ENCODE peak calls at places on chromosomes 7 and 10, in seven cellular contexts. P, F, B, K, X, L and C are unnamed samples.

GRCh38 chr7:24821045-24821853 is 64.0 kb upstream of the GSDME start:
- DNase-seq in P (peak), F (no peak), B (peak), K (no peak), X (peak), L (peak), C (no peak)

GRCh38 chr7:26212921-26213718 is 11.6 kb downstream of the CBX3 start:
- DNase-seq in P (no peak), F (no peak), B (no peak), K (no peak), X (no peak), L (no peak), C (no peak)

GRCh38 chr7:20508109-20508508 is 107.4 kb upstream of the ABCB5 start:
- DNase-seq in P (no peak), F (no peak), B (no peak), K (no peak), X (no peak), L (no peak), C (no peak)

GRCh38 chr7:74401137-74401859 is 52.4 kb upstream of the GTF2IRD1 start:
- DNase-seq in P (no peak), F (peak), B (peak), K (peak), X (peak), L (peak), C (peak)

GRCh38 chr10:113993489-113993932 is 50.2 kb upstream of the ADRB1 start:
- DNase-seq in P (no peak), F (no peak), B (no peak), K (no peak), X (no peak), L (no peak), C (no peak)

GRCh38 chr10:86361134-86362128 is 5.2 kb downstream of the GRID1 start:
- DNase-seq in P (no peak), F (peak), B (no peak), K (no peak), X (no peak), L (no peak), C (no peak)

GRCh38 chr10:30455816-30456215 is 21.8 kb downstream of the MAP3K8 start:
- DNase-seq in P (no peak), F (no peak), B (no peak), K (no peak), X (no peak), L (no peak), C (no peak)

GRCh38 chr7:24192053-24192452 is 91.9 kb upstream of the NPY start:
- DNase-seq in P (no peak), F (no peak), B (no peak), K (no peak), X (no peak), L (no peak), C (no peak)

GRCh38 chr7:71285614-71286013 is 153.7 kb downstream of the GALNT17 start:
- DNase-seq in P (no peak), F (no peak), B (no peak), K (no peak), X (no peak), L (no peak), C (no peak)

GRCh38 chr10:66805610-66806009 is 120.2 kb upstream of the LRRTM3 start:
- DNase-seq in P (no peak), F (no peak), B (no peak), K (no peak), X (no peak), L (no peak), C (no peak)

GRCh38 chr10:63145782-63146181 is 12.7 kb downstream of the NRBF2 start:
- DNase-seq in P (no peak), F (no peak), B (no peak), K (no peak), X (no peak), L (no peak), C (no peak)

GRCh38 chr7:821688-822087 is 10.6 kb upstream of the SUN1 start:
- DNase-seq in P (no peak), F (peak), B (no peak), K (no peak), X (no peak), L (no peak), C (no peak)

GRCh38 chr10:3104251-3104918 is 37.0 kb downstream of the PFKP start:
- DNase-seq in P (no peak), F (no peak), B (no peak), K (no peak), X (no peak), L (no peak), C (no peak)

GRCh38 chr10:13700461-13701144 is 113.8 kb downstream of the PRPF18 start:
- DNase-seq in P (no peak), F (no peak), B (no peak), K (no peak), X (no peak), L (no peak), C (no peak)

GRCh38 chr10:132942101-132942739 is at the start of gene CFAP46:
- DNase-seq in P (no peak), F (peak), B (no peak), K (no peak), X (no peak), L (no peak), C (peak)

GRCh38 chr7:127527561-127527960 is 57.8 kb downstream of the GCC1 start:
- DNase-seq in P (no peak), F (no peak), B (no peak), K (no peak), X (no peak), L (no peak), C (no peak)

GRCh38 chr7:1883834-1884582 is 213.9 kb downstream of the ELFN1 start:
- DNase-seq in P (no peak), F (no peak), B (no peak), K (no peak), X (no peak), L (peak), C (no peak)

GRCh38 chr7:31775511-31775910 is 88.5 kb downstream of the PPP1R17 start:
- DNase-seq in P (no peak), F (no peak), B (no peak), K (no peak), X (no peak), L (no peak), C (no peak)

GRCh38 chr7:55024776-55025175 is 6.0 kb downstream of the EGFR start:
- DNase-seq in P (no peak), F (no peak), B (no peak), K (no peak), X (no peak), L (no peak), C (no peak)

DNA sequence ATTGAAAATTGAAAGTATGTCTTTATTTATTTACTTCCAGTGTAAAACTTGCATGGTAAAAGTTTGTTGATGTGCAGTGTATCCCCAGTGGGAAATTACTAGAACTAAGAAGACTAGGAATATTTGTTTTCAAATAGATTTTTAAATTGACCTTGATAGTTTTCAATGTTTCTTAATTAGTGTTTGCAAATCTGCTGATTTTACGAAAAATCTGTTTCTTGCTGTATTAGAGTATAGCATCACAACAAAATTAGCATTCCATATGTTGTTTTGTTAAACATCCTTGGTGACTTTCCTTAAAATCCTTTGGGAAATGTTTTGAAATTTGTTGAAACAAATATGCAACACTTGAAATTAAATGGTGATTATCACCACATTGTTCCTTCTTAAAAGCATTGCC is 425.9 kb downstream of the SUGCT start:
- DNase-seq in P (no peak), F (no peak), B (no peak), K (no peak), X (no peak), L (no peak), C (no peak)
- TF ChIP-seq TAF1 in P (no peak), F (no peak), B (no peak), K (no peak), X (no peak), L (no peak), C (no peak)

GRCh38 chr7:66628361-66629221 is at the start of gene KCTD7:
- DNase-seq in P (peak), F (peak), B (peak), K (peak), X (peak), L (peak), C (peak)

GRCh38 chr7:66629659-66630058 is 978 bp downstream of the KCTD7 start:
- DNase-seq in P (no peak), F (no peak), B (no peak), K (no peak), X (no peak), L (no peak), C (no peak)

GRCh38 chr7:66629222-66629658 is 559 bp downstream of the KCTD7 start:
- DNase-seq in P (no peak), F (no peak), B (no peak), K (no peak), X (no peak), L (peak), C (no peak)

GRCh38 chr7:66631471-66631870 is 2.8 kb downstream of the KCTD7 start:
- DNase-seq in P (no peak), F (no peak), B (no peak), K (no peak), X (no peak), L (no peak), C (no peak)

GRCh38 chr7:66630529-66630928 is 1.8 kb downstream of the KCTD7 start:
- DNase-seq in P (no peak), F (no peak), B (no peak), K (no peak), X (no peak), L (no peak), C (no peak)
- TF ChIP-seq POLR2AphosphoS5 in P (no peak), F (no peak), B (no peak), K (no peak), X (no peak), L (no peak), C (no peak)

GRCh38 chr7:100466830-100467605 is 3.0 kb upstream of the SPACDR start:
- DNase-seq in P (no peak), F (peak), B (no peak), K (no peak), X (no peak), L (no peak), C (no peak)

GRCh38 chr7:100465299-100465698 is 1.2 kb upstream of the SPACDR start:
- DNase-seq in P (no peak), F (no peak), B (no peak), K (no peak), X (no peak), L (no peak), C (no peak)

GRCh38 chr7:100464791-100465190 is 731 bp upstream of the SPACDR start:
- DNase-seq in P (no peak), F (no peak), B (no peak), K (no peak), X (no peak), L (no peak), C (no peak)

GRCh38 chr7:100464210-100464660 is at the start of gene SPACDR:
- DNase-seq in P (no peak), F (no peak), B (no peak), K (no peak), X (no peak), L (no peak), C (no peak)

GRCh38 chr7:100465702-100466311 is 1.7 kb upstream of the SPACDR start:
- DNase-seq in P (no peak), F (peak), B (no peak), K (no peak), X (peak), L (peak), C (no peak)
- TF ChIP-seq TAF1 in P (no peak), F (peak), B (no peak), K (no peak), X (no peak), L (no peak), C (no peak)

GRCh38 chr10:93403741-93404354 is 78.3 kb downstream of the MYOF start:
- DNase-seq in P (no peak), F (no peak), B (no peak), K (no peak), X (no peak), L (no peak), C (no peak)

GRCh38 chr10:93406367-93407145 is 75.6 kb downstream of the MYOF start:
- DNase-seq in P (no peak), F (no peak), B (no peak), K (no peak), X (no peak), L (no peak), C (no peak)

GRCh38 chr10:93402192-93402591 is 79.9 kb downstream of the MYOF start:
- DNase-seq in P (no peak), F (no peak), B (no peak), K (no peak), X (no peak), L (no peak), C (no peak)

GRCh38 chr10:93398528-93398927 is 83.6 kb downstream of the MYOF start:
- DNase-seq in P (no peak), F (no peak), B (no peak), K (no peak), X (no peak), L (no peak), C (no peak)

DNA sequence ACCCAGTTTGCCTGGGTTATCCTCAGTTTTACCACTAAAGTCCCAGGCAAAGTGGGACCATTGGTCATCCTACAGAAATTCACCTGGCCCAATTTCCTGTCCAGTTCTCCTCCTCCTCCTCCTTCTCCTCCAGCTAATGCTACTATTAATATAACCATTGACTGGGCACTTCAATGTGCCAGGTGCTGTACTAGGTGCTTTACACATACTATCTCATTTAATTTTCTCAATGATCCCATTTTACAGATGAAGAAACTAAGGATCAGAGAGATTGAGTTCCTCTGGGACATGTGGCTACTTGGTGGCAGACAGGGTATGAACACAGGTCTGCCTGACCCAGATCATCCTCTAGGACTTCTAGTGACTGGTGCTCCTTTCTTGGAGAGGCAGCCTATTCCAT is 79.0 kb downstream of the MYOF start:
- DNase-seq in P (no peak), F (no peak), B (no peak), K (no peak), X (no peak), L (no peak), C (no peak)
- TF ChIP-seq POLR2AphosphoS5 in P (no peak), F (no peak), B (no peak), K (no peak), X (no peak), L (no peak), C (no peak)

GRCh38 chr10:97851341-97852001 is 1.8 kb downstream of the GOLGA7B start:
- DNase-seq in P (no peak), F (no peak), B (no peak), K (no peak), X (no peak), L (no peak), C (no peak)
- TF ChIP-seq TAF1 in P (no peak), F (no peak), B (no peak), K (no peak), X (no peak), L (no peak), C (no peak)

DNA sequence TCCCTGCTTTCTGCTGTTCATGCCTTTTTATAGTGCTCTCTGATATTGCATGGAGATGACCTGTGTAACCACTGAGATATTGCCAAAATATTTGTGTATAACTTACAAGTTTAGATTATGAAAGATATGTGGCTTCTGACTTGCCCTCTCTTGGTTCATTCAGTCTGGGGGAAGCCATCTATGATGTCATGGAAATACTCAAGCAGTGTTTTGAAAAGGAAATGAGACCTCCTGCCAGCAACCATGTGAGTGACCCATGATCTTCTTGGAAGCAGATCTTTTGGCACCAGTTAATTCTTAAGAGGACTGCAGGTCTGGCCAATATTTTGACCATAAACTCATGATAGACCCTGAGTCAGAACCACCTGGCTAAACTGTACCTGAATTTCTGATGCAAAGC is 183.0 kb downstream of the THSD7A start:
- DNase-seq in P (no peak), F (no peak), B (no peak), K (no peak), X (no peak), L (no peak), C (no peak)
- TF ChIP-seq POLR2AphosphoS5 in P (no peak), F (no peak), B (no peak), K (no peak), X (no peak), L (no peak), C (no peak)

GRCh38 chr7:154842608-154843007 is 160.3 kb downstream of the PAXIP1 start:
- DNase-seq in P (no peak), F (peak), B (no peak), K (no peak), X (no peak), L (no peak), C (no peak)
- TF ChIP-seq TAF1 in P (no peak), F (no peak), B (no peak), K (no peak), X (no peak), L (no peak), C (no peak)

DNA sequence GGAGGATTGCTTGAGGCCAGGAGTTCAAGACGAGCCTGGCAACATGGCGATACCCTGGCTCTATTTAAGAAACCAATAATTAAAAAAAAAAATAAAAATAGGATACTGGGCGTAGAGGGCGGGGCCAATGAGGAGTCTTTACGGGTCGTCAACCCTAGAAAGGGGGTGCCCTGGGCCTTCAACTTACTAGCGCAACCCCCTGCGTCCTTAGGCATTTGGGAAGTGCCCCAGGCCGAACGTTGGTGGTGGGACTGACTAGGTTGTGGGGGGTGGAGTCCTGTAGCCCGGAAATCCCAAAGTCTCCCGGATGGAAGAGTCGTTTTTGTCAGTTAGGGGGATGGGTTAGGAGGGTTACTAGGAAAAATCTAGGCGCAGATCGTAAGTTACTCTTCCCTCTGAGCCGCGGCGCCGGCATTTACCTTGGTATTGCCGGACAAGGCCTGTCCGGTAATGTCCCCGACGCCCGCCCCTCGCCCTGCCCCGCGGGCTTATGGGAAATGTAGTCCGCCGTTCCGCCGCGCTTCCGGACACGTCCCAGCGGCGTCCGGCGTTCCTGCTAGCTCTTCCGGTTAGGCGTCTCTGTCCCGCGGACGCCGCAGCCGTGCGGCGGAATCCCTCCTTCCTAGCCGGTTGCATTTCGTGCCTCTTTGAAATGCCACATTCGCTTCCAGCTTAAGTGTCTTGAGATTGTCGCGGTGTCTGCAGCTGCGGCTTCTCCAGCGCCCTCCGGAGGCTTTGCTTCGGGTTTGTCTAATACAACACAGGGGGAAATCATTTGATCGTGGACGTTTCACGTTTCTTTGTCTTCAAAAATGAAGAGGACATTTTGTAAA is 1.3 kb upstream of the ACBD5 start:
- DNase-seq in P (peak), F (peak), B (peak), K (peak), X (peak), L (peak), C (peak)
- TF ChIP-seq POLR2AphosphoS5 in P (peak), F (peak), B (peak), K (peak), X (peak), L (peak), C (peak)

DNA sequence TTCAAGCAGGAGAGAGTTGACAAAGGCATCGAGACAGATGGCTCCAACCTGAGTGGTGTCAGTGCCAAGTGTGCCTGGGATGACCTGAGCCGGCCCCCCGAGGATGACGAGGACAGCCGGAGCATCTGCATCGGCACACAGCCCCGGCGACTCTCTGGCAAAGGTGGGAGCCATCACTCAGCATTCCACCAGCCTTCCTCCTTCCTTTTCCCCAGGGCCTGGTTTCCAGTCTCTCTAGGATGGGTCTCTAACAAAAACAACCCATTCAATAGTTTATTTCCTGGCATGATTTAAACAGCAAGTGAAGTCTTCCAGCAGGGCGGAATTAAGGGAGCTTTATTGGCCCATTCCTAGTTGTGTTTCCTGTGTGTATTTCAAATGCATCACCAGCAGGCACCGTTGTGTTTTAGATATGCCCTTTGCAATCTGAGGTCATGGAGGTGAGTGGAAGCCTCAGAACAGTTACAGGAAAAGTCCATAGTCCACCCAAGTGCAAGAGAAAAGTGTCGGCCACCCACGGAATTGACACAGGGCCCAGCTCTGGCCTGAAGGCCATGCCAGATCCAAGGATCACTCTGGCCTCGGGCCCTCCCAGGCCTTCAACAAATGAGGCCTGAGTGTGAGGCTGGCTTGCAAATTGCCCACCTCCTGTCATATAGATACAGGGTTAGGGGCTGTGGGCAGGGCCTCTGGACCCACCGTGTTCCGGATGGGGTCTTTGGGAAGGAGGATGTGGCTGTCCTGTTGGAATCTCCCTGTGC is 47.0 kb upstream of the TRIM8 start:
- DNase-seq in P (no peak), F (no peak), B (no peak), K (no peak), X (peak), L (no peak), C (no peak)
- TF ChIP-seq TAF1 in P (no peak), F (no peak), B (no peak), K (no peak), X (no peak), L (no peak), C (no peak)